ENCODE peak calls at places on chromosomes 13 and 19, in eight cellular contexts. H, J, S, X, G, C, Q and D are unnamed samples.
A peak's percentile ranks its signal among the peaks of the same experiment; 100 is the strongest.

GRCh38 chr13:41915096-41915495 is 45.8 kb downstream of the VWA8 start:
- DNase-seq in H (no peak), J (peak; percentile 83), S (no peak), X (no peak), G (no peak), C (no peak), Q (no peak), D (no peak)

GRCh38 chr13:107347641-107348369 is 779.9 kb upstream of the ARGLU1 start:
- DNase-seq in H (no peak), J (peak; percentile 35), S (no peak), X (no peak), G (no peak), C (no peak), Q (no peak), D (no peak)

GRCh38 chr13:96898212-96898611 is 96.1 kb downstream of the OXGR1 start:
- DNase-seq in H (no peak), J (no peak), S (no peak), X (no peak), G (no peak), C (peak; percentile 4), Q (no peak), D (no peak)

GRCh38 chr13:67408823-67409222 is 178.7 kb upstream of the PCDH9 start:
- DNase-seq in H (no peak), J (no peak), S (no peak), X (no peak), G (peak; percentile 9), C (no peak), Q (no peak), D (peak; percentile 42)

GRCh38 chr13:78325585-78325984 is 277.8 kb downstream of the POU4F1 start:
- DNase-seq in H (no peak), J (no peak), S (no peak), X (no peak), G (no peak), C (no peak), Q (no peak), D (no peak)

GRCh38 chr19:18203408-18203862 is 407 bp downstream of the RAB3A start:
- DNase-seq in H (peak; percentile 45), J (no peak), S (no peak), X (peak; percentile 73), G (no peak), C (no peak), Q (peak; percentile 43), D (peak; percentile 56)

GRCh38 chr13:33263976-33264619 is 21.5 kb downstream of the STARD13 start:
- DNase-seq in H (no peak), J (peak; percentile 80), S (no peak), X (no peak), G (no peak), C (no peak), Q (no peak), D (no peak)

GRCh38 chr13:111183959-111184684 is 69.0 kb downstream of the ARHGEF7 start:
- DNase-seq in H (no peak), J (no peak), S (no peak), X (no peak), G (no peak), C (no peak), Q (no peak), D (no peak)

GRCh38 chr13:51549050-51549449 is 35.2 kb upstream of the WDFY2 start:
- DNase-seq in H (no peak), J (no peak), S (no peak), X (peak; percentile 11), G (no peak), C (no peak), Q (peak; percentile 64), D (peak; percentile 32)

GRCh38 chr19:29666634-29667389 is 1.6 kb downstream of the PLEKHF1 start:
- DNase-seq in H (no peak), J (peak; percentile 69), S (no peak), X (peak; percentile 51), G (peak; percentile 15), C (peak; percentile 81), Q (peak; percentile 56), D (peak; percentile 82)

GRCh38 chr19:55119053-55119452 is 1.6 kb upstream of the PPP1R12C start:
- DNase-seq in H (no peak), J (no peak), S (no peak), X (no peak), G (no peak), C (no peak), Q (no peak), D (no peak)

GRCh38 chr19:55161571-55162322 is 4.2 kb upstream of the TNNI3 start:
- DNase-seq in H (no peak), J (no peak), S (no peak), X (no peak), G (no peak), C (no peak), Q (no peak), D (no peak)

GRCh38 chr13:57624565-57625435 is 6.7 kb upstream of the PCDH17 start:
- DNase-seq in H (no peak), J (peak; percentile 38), S (no peak), X (peak; percentile 69), G (peak; percentile 58), C (peak; percentile 34), Q (peak; percentile 67), D (peak; percentile 84)

GRCh38 chr13:97474581-97474980 is 40.6 kb downstream of the RAP2A start:
- DNase-seq in H (no peak), J (no peak), S (no peak), X (no peak), G (no peak), C (no peak), Q (no peak), D (no peak)